ENCODE peak calls at places on chromosomes 5 and 9, in seven cellular contexts. J is GM12891, X is heart left ventricle, W is tibial nerve, O is stomach, K is uterus, Q is prostate gland. C is an unnamed sample.

GRCh38 chr5:150397749-150398431 is 14.8 kb downstream of the CD74 start:
- DNase-seq in Q (no peak), O (no peak), X (no peak), J (no peak), W (no peak), K (no peak), C (no peak)

GRCh38 chr5:137279631-137280236 is 219.4 kb downstream of the SPOCK1 start:
- DNase-seq in W (no peak), X (no peak), J (no peak), K (no peak), Q (no peak), O (no peak), C (no peak)

GRCh38 chr9:119827126-119827525 is 457.9 kb upstream of the BRINP1 start:
- DNase-seq in J (no peak), X (no peak), W (no peak), O (no peak), K (no peak), Q (no peak), C (no peak)

GRCh38 chr5:65790371-65791163 is 68.6 kb downstream of the NLN start:
- DNase-seq in J (no peak), X (no peak), Q (no peak), O (no peak), K (no peak), W (no peak), C (no peak)

GRCh38 chr5:67100301-67100700 is 96.3 kb downstream of the CD180 start:
- DNase-seq in O (no peak), X (no peak), Q (no peak), K (no peak), J (no peak), W (no peak), C (no peak)

GRCh38 chr5:33969572-33970452 is 14.7 kb downstream of the SLC45A2 start:
- DNase-seq in O (no peak), W (no peak), X (peak), K (no peak), Q (no peak), J (peak), C (no peak)

GRCh38 chr5:143033535-143034260 is 263.5 kb downstream of the ARHGAP26 start:
- DNase-seq in X (no peak), K (no peak), J (no peak), W (no peak), O (no peak), Q (no peak), C (no peak)

GRCh38 chr5:172662596-172662995 is 21.5 kb downstream of the NEURL1B start:
- DNase-seq in K (no peak), Q (no peak), W (no peak), O (no peak), J (no peak), X (no peak), C (no peak)

GRCh38 chr9:91126761-91127420 is 234.8 kb downstream of the AUH start:
- DNase-seq in K (no peak), J (no peak), O (no peak), W (no peak), X (no peak), Q (no peak), C (no peak)

GRCh38 chr5:35743644-35744043 is 113.0 kb upstream of the IL7R start:
- DNase-seq in O (no peak), J (no peak), K (no peak), Q (no peak), W (no peak), X (no peak), C (no peak)

GRCh38 chr9:109520475-109521132 is 22.5 kb upstream of the PTPN3 start:
- DNase-seq in O (peak), W (peak), X (peak), K (peak), J (no peak), Q (peak), C (peak)

GRCh38 chr9:4780651-4781050 is 12.1 kb upstream of the RCL1 start:
- DNase-seq in O (no peak), Q (no peak), X (no peak), W (no peak), J (no peak), K (no peak), C (no peak)

GRCh38 chr9:94014066-94014654 is 59.0 kb upstream of the BARX1 start:
- DNase-seq in W (no peak), Q (no peak), O (no peak), K (no peak), X (no peak), J (no peak), C (no peak)

GRCh38 chr9:113929634-113930092 is 53.6 kb downstream of the ZNF618 start:
- DNase-seq in W (peak), O (peak), K (no peak), J (no peak), X (no peak), Q (peak), C (no peak)

GRCh38 chr5:126972062-126972895 is 58.1 kb downstream of the MARCHF3 start:
- DNase-seq in W (no peak), J (peak), O (no peak), X (no peak), K (no peak), Q (no peak), C (no peak)

GRCh38 chr9:35771524-35771923 is 17.4 kb upstream of the MSMP start:
- DNase-seq in X (no peak), J (no peak), K (no peak), Q (peak), W (peak), O (peak), C (no peak)

GRCh38 chr9:134779640-134780039 is 101.0 kb upstream of the FCN2 start:
- DNase-seq in J (no peak), W (no peak), K (no peak), O (no peak), X (no peak), Q (no peak), C (no peak)

GRCh38 chr9:78239506-78239905 is 3.6 kb downstream of the CEP78 start:
- DNase-seq in W (no peak), X (no peak), J (no peak), Q (peak), K (no peak), O (peak), C (peak)

GRCh38 chr5:53545744-53546143 is 14.7 kb upstream of the NDUFS4 start:
- DNase-seq in J (no peak), X (no peak), O (no peak), W (no peak), Q (no peak), K (no peak), C (no peak)

GRCh38 chr9:16304301-16304700 is 566.2 kb downstream of the BNC2 start:
- DNase-seq in X (no peak), J (no peak), W (no peak), Q (no peak), O (no peak), K (no peak), C (no peak)

GRCh38 chr5:154237376-154237743 is 46.8 kb downstream of the GALNT10 start:
- DNase-seq in Q (no peak), O (no peak), X (no peak), W (no peak), K (no peak), J (no peak), C (no peak)

GRCh38 chr9:126148523-126148870 is 178.1 kb upstream of the MVB12B start:
- DNase-seq in K (no peak), X (no peak), W (no peak), O (peak), J (no peak), Q (no peak), C (peak)

GRCh38 chr9:111715471-111715870 is 54.1 kb downstream of the GNG10 start:
- DNase-seq in W (no peak), O (no peak), X (no peak), J (no peak), Q (no peak), K (no peak), C (no peak)

GRCh38 chr5:151950681-151951080 is 26.0 kb upstream of the GLRA1 start:
- DNase-seq in K (no peak), X (no peak), J (no peak), Q (no peak), O (no peak), W (no peak), C (no peak)

GRCh38 chr9:89903076-89903475 is 298.3 kb downstream of the GADD45G start:
- DNase-seq in K (no peak), J (no peak), Q (no peak), X (no peak), O (no peak), W (no peak), C (no peak)

GRCh38 chr5:17732351-17732923 is 98.2 kb downstream of the TAF11L14 start:
- DNase-seq in Q (no peak), O (no peak), J (no peak), X (no peak), W (no peak), K (no peak), C (no peak)

GRCh38 chr9:15697459-15697858 is 144.6 kb downstream of the CCDC171 start:
- DNase-seq in O (no peak), K (no peak), Q (no peak), X (no peak), W (no peak), J (no peak), C (no peak)

GRCh38 chr9:95202076-95202681 is 115.3 kb downstream of the FANCC start:
- DNase-seq in W (no peak), O (no peak), J (no peak), X (no peak), K (no peak), Q (no peak), C (no peak)

GRCh38 chr9:122468735-122469134 is 9.0 kb downstream of the OR1J1 start:
- DNase-seq in X (no peak), K (no peak), J (no peak), W (no peak), O (no peak), Q (no peak), C (no peak)

GRCh38 chr9:130498918-130499698 is 54.3 kb downstream of the ASS1 start:
- DNase-seq in K (no peak), J (no peak), W (no peak), X (no peak), Q (no peak), O (no peak), C (no peak)
- TF ChIP-seq POLR2A in K (no peak), J (no peak), W (no peak), X (no peak), Q (no peak), O (no peak), C (no peak)

GRCh38 chr9:83966209-83966582 is 13.8 kb downstream of the HNRNPK start:
- DNase-seq in K (no peak), W (no peak), O (no peak), Q (no peak), J (no peak), X (no peak), C (no peak)
- TF ChIP-seq POLR2A in K (no peak), W (no peak), O (no peak), Q (no peak), J (no peak), X (no peak), C (no peak)

DNA sequence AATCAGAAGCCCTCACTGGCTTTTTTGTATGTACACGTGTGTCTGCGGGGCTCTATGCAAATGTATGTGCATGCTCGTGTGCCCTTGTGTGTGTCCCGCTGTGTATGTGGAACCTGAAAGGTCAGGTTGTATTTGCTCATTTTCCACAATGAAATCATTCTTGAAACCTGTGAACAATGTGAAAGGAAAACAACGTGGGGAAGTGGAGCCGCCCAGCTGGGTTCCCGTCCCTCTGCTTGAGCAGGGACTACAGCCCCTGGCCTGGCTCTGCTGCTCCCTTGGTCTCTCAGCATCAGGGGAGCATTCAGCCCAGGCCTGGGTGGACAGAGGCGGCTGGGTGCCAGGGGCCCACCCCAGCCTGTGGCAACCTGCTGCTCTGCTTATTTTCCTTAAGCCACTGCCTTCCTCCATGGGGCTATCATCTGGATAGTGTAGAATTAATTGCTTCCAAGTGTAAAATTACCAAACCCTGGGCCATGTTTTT is 3.0 kb downstream of the ECSCR start:
- DNase-seq in X (peak), O (peak), J (no peak), W (no peak), K (no peak), Q (no peak), C (no peak)
- TF ChIP-seq POLR2A in X (no peak), O (no peak), J (no peak), W (no peak), K (no peak), Q (no peak), C (no peak)

DNA sequence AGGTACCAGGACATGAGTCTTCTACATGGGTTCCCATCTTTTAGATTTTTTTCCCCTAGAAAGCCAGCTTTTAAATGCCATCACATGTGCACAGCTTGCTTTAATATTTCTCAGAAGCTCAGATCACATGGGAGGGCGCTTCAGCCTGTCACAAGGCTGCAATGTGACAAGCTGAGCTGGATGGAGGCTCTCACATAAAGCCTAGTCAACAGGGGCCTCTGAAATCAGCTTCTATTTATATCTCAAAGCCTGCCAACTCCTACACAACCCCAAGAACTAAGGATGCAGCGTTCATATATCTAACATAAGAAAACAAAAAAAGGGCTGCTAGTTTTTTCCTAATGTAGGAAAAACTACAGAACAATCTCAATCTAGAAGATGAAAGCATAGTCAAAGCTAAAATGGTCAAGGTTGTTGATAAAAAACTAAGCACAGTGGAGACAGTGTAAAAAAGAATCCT is 2.3 kb downstream of the ZFAND5 start:
- DNase-seq in X (peak), K (peak), Q (peak), J (no peak), W (peak), O (peak), C (peak)
- TF ChIP-seq POLR2A in X (peak), K (peak), Q (peak), J (no peak), W (no peak), O (no peak), C (peak)

GRCh38 chr5:180901204-180902009 is 2.4 kb downstream of the BTNL8 start:
- DNase-seq in Q (no peak), X (no peak), W (no peak), K (no peak), J (no peak), O (no peak), C (no peak)

GRCh38 chr5:180898621-180899246 is at the start of gene BTNL8:
- DNase-seq in W (no peak), O (peak), X (no peak), K (no peak), J (no peak), Q (peak), C (no peak)

GRCh38 chr5:180900178-180900577 is 1.2 kb downstream of the BTNL8 start:
- DNase-seq in Q (no peak), K (no peak), O (no peak), X (no peak), J (no peak), W (no peak), C (no peak)
- TF ChIP-seq POLR2A in Q (no peak), K (no peak), O (no peak), X (no peak), J (no peak), W (no peak), C (no peak)

GRCh38 chr9:129142115-129142514 is 30.9 kb downstream of the PTPA start:
- DNase-seq in Q (no peak), W (no peak), X (no peak), J (no peak), O (no peak), K (no peak), C (no peak)

GRCh38 chr9:129142536-129142935 is 31.3 kb downstream of the PTPA start:
- DNase-seq in O (no peak), W (no peak), K (no peak), Q (no peak), X (no peak), J (no peak), C (no peak)

GRCh38 chr9:129140397-129141065 is 29.3 kb downstream of the PTPA start:
- DNase-seq in Q (peak), K (peak), X (peak), W (no peak), J (no peak), O (peak), C (peak)

GRCh38 chr9:129139993-129140396 is 28.8 kb downstream of the PTPA start:
- DNase-seq in K (peak), J (peak), X (peak), O (peak), Q (peak), W (peak), C (peak)

DNA sequence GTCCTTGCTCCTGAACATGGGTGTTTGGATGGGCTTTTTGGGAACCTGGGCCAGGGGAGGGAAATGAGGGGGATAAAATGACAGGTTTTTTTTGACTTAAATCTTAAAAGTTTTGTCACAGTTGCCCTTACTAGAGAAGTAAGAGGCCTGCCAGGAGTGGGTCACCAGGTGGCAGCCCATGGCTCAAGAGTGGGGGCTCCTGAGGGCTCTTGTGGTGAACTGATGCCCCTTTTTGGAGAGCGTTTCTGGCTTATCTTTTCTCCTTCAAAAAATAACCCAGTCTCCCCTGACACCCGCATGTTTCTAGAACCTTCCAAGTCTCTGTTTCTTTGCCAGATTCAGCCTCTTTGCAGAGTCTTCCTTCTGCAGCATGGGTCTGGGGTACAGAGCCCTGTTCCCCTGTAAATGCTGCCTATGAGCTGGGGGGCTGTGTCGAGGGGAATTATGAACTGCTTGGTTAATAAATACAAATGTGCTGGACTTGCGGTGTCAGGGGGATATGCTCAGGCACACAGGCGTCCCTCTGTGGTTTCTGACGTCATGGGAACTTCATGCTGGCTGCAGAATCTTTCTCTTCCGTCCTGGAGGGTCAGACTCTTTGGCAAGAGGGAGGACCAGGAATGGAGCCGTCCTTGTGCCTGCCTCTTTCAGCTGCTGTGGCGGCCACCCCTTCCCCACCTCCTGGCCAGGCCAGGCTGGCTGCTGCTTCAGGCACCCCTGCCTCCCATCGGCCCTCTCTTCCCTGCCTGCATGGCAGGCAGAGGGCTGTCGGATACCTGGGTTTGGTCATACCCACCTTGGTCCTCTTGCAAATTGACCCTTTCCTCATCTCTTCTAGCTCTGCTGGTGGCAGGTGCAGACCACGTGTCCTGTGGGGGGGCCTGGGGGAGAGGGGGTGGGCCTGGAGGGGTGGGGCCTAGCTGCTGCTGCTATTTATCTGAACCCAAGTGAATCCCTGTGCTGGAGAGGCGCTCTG is 30.1 kb downstream of the PTPA start:
- DNase-seq in O (peak), W (peak), X (peak), K (peak), Q (peak), J (no peak), C (peak)
- TF ChIP-seq POLR2A in O (no peak), W (no peak), X (peak), K (peak), Q (peak), J (no peak), C (no peak)

DNA sequence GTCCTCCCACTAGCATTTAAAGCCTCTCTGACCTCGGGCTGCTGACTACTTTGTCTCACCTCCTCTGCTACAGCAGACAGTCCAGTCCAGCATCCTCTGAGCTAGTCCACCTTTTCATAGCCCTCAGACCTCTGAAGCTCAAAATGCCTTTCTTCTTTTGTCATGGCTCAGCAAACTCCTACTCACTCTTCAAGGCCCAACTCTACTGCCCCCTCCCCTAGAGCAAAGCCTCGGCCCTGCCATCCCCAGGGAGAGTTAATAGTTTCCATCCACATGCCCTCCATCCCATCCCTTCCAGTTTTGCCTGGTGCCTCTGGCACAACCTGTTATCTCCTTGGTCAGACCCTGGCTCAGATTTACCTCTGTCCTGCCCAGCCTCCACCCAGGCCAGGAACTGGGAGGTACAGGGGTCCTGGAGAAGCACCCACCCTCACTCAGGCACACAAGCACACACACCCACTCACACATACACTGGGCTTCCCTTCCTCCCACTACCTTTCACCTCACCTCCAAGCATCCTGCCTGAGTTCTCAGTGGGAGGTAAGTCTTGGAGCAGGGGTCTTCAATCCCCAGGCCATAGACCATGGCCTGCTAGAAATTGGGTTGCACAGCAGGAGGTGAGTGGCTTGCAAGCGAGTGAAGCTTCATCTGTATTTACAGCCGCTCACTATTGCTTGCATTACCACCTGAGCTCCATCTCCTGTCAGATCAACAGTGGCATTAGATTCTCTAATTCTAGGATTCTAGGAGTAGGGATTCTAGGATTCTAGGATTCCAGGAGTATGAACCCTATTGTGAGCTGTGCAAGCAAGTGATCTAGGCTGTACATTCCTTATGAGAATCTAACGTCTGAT is 18.1 kb downstream of the PDLIM4 start:
- DNase-seq in X (no peak), O (peak), K (no peak), J (no peak), Q (no peak), W (no peak), C (no peak)
- TF ChIP-seq POLR2A in X (no peak), O (no peak), K (no peak), J (no peak), Q (no peak), W (no peak), C (no peak)